ENCODE peak calls at places on chromosomes 3 and 15, in five cellular contexts. D is NCI-H1417; L is hepatocyte; V is HFF-Myc; T is stimulated activated naive CD8-positive, alpha-beta T cell treated with anti-CD3 and anti-CD28 coated beads, Interleukin-15, Interleukin-2, amounts not matched to agents 100 U/mL and 50 U/mL, for 24 hours. Q is an unnamed sample.

GRCh38 chr3:84974347-84974746 is 15.6 kb downstream of the CADM2 start:
- DNase-seq in T (no peak), D (peak; percentile 12), V (no peak), L (peak; percentile 7), Q (no peak)

GRCh38 chr3:177827517-177828249 is 630.4 kb upstream of the TBL1XR1 start:
- DNase-seq in D (peak; percentile 31), V (peak; percentile 38), L (peak; percentile 64), T (no peak), Q (peak; percentile 67)

GRCh38 chr3:126022741-126023359 is 53.9 kb downstream of the ROPN1B start:
- DNase-seq in T (no peak), L (no peak), D (peak; percentile 2), V (no peak), Q (no peak)

GRCh38 chr3:18411541-18411940 is 13.6 kb downstream of the SATB1 start:
- DNase-seq in L (no peak), D (no peak), T (no peak), V (no peak), Q (no peak)

GRCh38 chr15:57143511-57144078 is 225.2 kb downstream of the TCF12 start:
- DNase-seq in T (no peak), V (no peak), D (no peak), L (no peak), Q (no peak)

GRCh38 chr3:190019840-190020239 is 100.9 kb downstream of the P3H2 start:
- DNase-seq in V (no peak), D (no peak), L (no peak), T (no peak), Q (no peak)

GRCh38 chr15:98315951-98316350 is 332.4 kb upstream of the IGF1R start:
- DNase-seq in L (no peak), D (no peak), T (no peak), V (no peak), Q (no peak)

GRCh38 chr15:40046721-40047412 is 7.9 kb upstream of the SRP14 start:
- DNase-seq in D (no peak), T (no peak), V (no peak), L (no peak), Q (no peak)

GRCh38 chr3:37752661-37753055 is 109.0 kb upstream of the CTDSPL start:
- DNase-seq in D (no peak), V (no peak), L (no peak), T (no peak), Q (no peak)

GRCh38 chr15:56496635-56497034 is 31.7 kb upstream of the MNS1 start:
- DNase-seq in D (peak; percentile 93), L (peak; percentile 77), T (no peak), V (peak; percentile 52), Q (peak; percentile 36)

GRCh38 chr3:135982404-135982761 is 16.9 kb downstream of the PPP2R3A start:
- DNase-seq in V (no peak), D (no peak), L (no peak), T (no peak), Q (no peak)

GRCh38 chr3:6994081-6994668 is 133.3 kb downstream of the GRM7 start:
- DNase-seq in T (no peak), V (no peak), D (peak; percentile 23), L (peak; percentile 19), Q (no peak)

GRCh38 chr3:32493437-32494414 is 8.9 kb downstream of the CMTM6 start:
- DNase-seq in T (no peak), L (no peak), D (no peak), V (no peak), Q (no peak)

GRCh38 chr3:160217675-160218074 is 7.5 kb upstream of the C3orf80 start:
- DNase-seq in D (no peak), V (no peak), T (no peak), L (no peak), Q (no peak)

GRCh38 chr3:89061257-89061656 is 46.2 kb upstream of the EPHA3 start:
- DNase-seq in L (no peak), V (no peak), T (no peak), D (no peak), Q (no peak)

GRCh38 chr3:174659516-174659915 is 199.6 kb upstream of the NAALADL2 start:
- DNase-seq in L (no peak), D (no peak), T (no peak), V (no peak), Q (no peak)

GRCh38 chr3:107206141-107206540 is 171.1 kb upstream of the CCDC54 start:
- DNase-seq in T (no peak), V (peak; percentile 22), L (peak; percentile 56), D (peak; percentile 36), Q (peak; percentile 11)

GRCh38 chr15:23806980-23807379 is 119.9 kb upstream of the NDN start:
- DNase-seq in V (no peak), L (no peak), D (no peak), T (no peak), Q (no peak)

GRCh38 chr3:156750874-156751245 is 75.3 kb upstream of the LEKR1 start:
- DNase-seq in L (no peak), D (peak; percentile 37), V (no peak), T (no peak), Q (no peak)

GRCh38 chr3:125140817-125141595 is 71.5 kb downstream of the SLC12A8 start:
- DNase-seq in T (no peak), V (no peak), D (no peak), L (no peak), Q (no peak)

GRCh38 chr3:44584646-44585501 is at the start of gene ZNF660:
- DNase-seq in T (peak; percentile 27), V (peak; percentile 19), D (peak; percentile 89), L (peak; percentile 92), Q (peak; percentile 29)

GRCh38 chr3:181886676-181887075 is 175.0 kb downstream of the SOX2 start:
- DNase-seq in L (no peak), V (no peak), D (no peak), T (no peak), Q (no peak)

GRCh38 chr3:159914421-159914820 is 74.2 kb upstream of the IL12A start:
- DNase-seq in T (no peak), L (no peak), D (no peak), V (no peak), Q (no peak)

GRCh38 chr3:171951597-171951996 is 87.8 kb upstream of the FNDC3B start:
- DNase-seq in L (no peak), D (no peak), V (no peak), T (no peak), Q (no peak)

GRCh38 chr3:182007441-182007840 is 295.7 kb downstream of the SOX2 start:
- DNase-seq in T (no peak), V (no peak), D (no peak), L (no peak), Q (no peak)

GRCh38 chr3:180341516-180341915 is 260.4 kb upstream of the TTC14 start:
- DNase-seq in D (no peak), T (no peak), L (no peak), V (no peak), Q (no peak)

GRCh38 chr3:111954228-111954990 is 24.4 kb upstream of the ABHD10 start:
- DNase-seq in V (peak; percentile 60), L (no peak), T (no peak), D (no peak), Q (peak; percentile 83)

GRCh38 chr3:11671648-11672100 is 28.0 kb upstream of the VGLL4 start:
- DNase-seq in L (no peak), T (no peak), V (no peak), D (no peak), Q (peak; percentile 12)

Q was measured in AG09319.